ENCODE peak calls at places on chromosomes 1 and 21, in ten cellular contexts. Q, P, Y, I, K, X, E, A, R and U are unnamed samples.

GRCh38 chr1:236502972-236503639 is 20.7 kb upstream of the LGALS8 start:
- DNase-seq in R (no peak), Y (peak), P (peak), Q (peak), E (peak), K (peak), I (peak), X (peak), A (peak), U (no peak)

GRCh38 chr21:16046625-16047340 is 317.0 kb downstream of the USP25 start:
- DNase-seq in R (no peak), E (peak), Y (no peak), Q (no peak), A (no peak), K (no peak), X (no peak), P (peak), I (no peak), U (no peak)

GRCh38 chr1:50103615-50104081 is 5.1 kb upstream of the ELAVL4 start:
- DNase-seq in K (no peak), R (no peak), E (no peak), A (no peak), X (no peak), P (no peak), I (no peak), Q (no peak), Y (no peak), U (no peak)

GRCh38 chr1:168291222-168291824 is 10.6 kb downstream of the TBX19 start:
- DNase-seq in E (no peak), R (no peak), I (no peak), P (no peak), K (no peak), Q (no peak), X (no peak), Y (no peak), A (no peak), U (no peak)

GRCh38 chr1:216210081-216210480 is 213.2 kb downstream of the USH2A start:
- DNase-seq in Y (no peak), K (no peak), I (no peak), A (no peak), X (no peak), R (no peak), E (no peak), Q (no peak), P (no peak), U (no peak)

GRCh38 chr1:45510972-45511527 is 10.6 kb downstream of the PRDX1 start:
- DNase-seq in X (no peak), I (no peak), E (no peak), Q (no peak), K (no peak), Y (no peak), R (no peak), A (no peak), P (no peak), U (no peak)

GRCh38 chr1:5643360-5644090 is 348.7 kb downstream of the NPHP4 start:
- DNase-seq in I (no peak), P (no peak), Q (no peak), X (no peak), A (no peak), K (no peak), E (no peak), R (no peak), Y (no peak), U (no peak)

GRCh38 chr1:2595261-2595811 is 8.8 kb downstream of the PRXL2B start:
- DNase-seq in I (no peak), A (no peak), E (no peak), P (no peak), Y (peak), K (no peak), Q (no peak), R (no peak), X (no peak), U (no peak)

GRCh38 chr1:201218409-201218808 is 27.8 kb downstream of the IGFN1 start:
- DNase-seq in P (no peak), Q (no peak), R (no peak), A (no peak), Y (no peak), I (peak), X (no peak), E (no peak), K (no peak), U (no peak)

GRCh38 chr1:177884499-177885021 is 85.3 kb downstream of the SEC16B start:
- DNase-seq in P (peak), A (no peak), Q (no peak), I (no peak), K (no peak), X (no peak), Y (no peak), R (no peak), E (no peak), U (no peak)

GRCh38 chr1:227955808-227956207 is 8.1 kb upstream of the WNT9A start:
- DNase-seq in R (no peak), I (no peak), E (no peak), K (no peak), Q (no peak), X (no peak), Y (no peak), P (no peak), A (no peak), U (no peak)

GRCh38 chr21:16438761-16439160 is 709.0 kb downstream of the USP25 start:
- DNase-seq in A (no peak), P (no peak), R (no peak), Q (no peak), K (no peak), E (no peak), I (no peak), X (no peak), Y (no peak), U (no peak)

GRCh38 chr1:170682159-170682558 is 18.2 kb downstream of the PRRX1 start:
- DNase-seq in E (no peak), K (no peak), I (no peak), P (peak), Q (no peak), X (no peak), Y (no peak), A (no peak), R (no peak), U (no peak)

GRCh38 chr1:229364216-229365065 is 21.6 kb upstream of the CCSAP start:
- DNase-seq in I (no peak), P (no peak), E (no peak), A (no peak), Y (no peak), K (no peak), Q (no peak), R (no peak), X (no peak), U (no peak)

GRCh38 chr1:162389021-162389818 is 7.7 kb downstream of the C1orf226 start:
- DNase-seq in R (no peak), K (no peak), Y (no peak), I (no peak), A (no peak), E (peak), P (peak), Q (no peak), X (no peak), U (peak)

GRCh38 chr1:158161458-158161857 is 19.2 kb upstream of the CD1D start:
- DNase-seq in P (no peak), I (no peak), Y (no peak), E (no peak), A (no peak), X (no peak), K (no peak), Q (no peak), R (no peak), U (no peak)

GRCh38 chr1:223012176-223012788 is 130.8 kb downstream of the TLR5 start:
- DNase-seq in R (no peak), P (no peak), Q (no peak), K (no peak), A (no peak), X (no peak), E (no peak), Y (no peak), I (no peak), U (no peak)

GRCh38 chr1:93036672-93037071 is 42.4 kb upstream of the MTF2 start:
- DNase-seq in X (no peak), Y (no peak), E (no peak), Q (peak), R (no peak), K (no peak), P (no peak), A (no peak), I (no peak), U (no peak)

GRCh38 chr1:84774674-84775548 is 84.7 kb upstream of the SSX2IP start:
- DNase-seq in A (no peak), X (no peak), P (no peak), Y (no peak), I (no peak), E (no peak), R (no peak), K (no peak), Q (peak), U (no peak)

GRCh38 chr1:165592945-165593823 is 37.9 kb upstream of the MGST3 start:
- DNase-seq in A (peak), I (no peak), Y (peak), X (peak), K (peak), R (peak), P (peak), E (peak), Q (peak), U (peak)

GRCh38 chr1:214337536-214337935 is 56.6 kb downstream of the SMYD2 start:
- DNase-seq in I (no peak), P (peak), R (no peak), Y (no peak), Q (peak), X (no peak), E (peak), K (no peak), A (no peak), U (no peak)

GRCh38 chr1:20792177-20792576 is 5.1 kb upstream of the HP1BP3 start:
- DNase-seq in R (no peak), Q (peak), K (no peak), E (peak), Y (no peak), I (no peak), P (peak), X (no peak), A (no peak), U (no peak)

GRCh38 chr1:199290186-199290585 is 651.3 kb downstream of the PTPRC start:
- DNase-seq in A (no peak), I (no peak), K (no peak), E (no peak), Q (no peak), X (no peak), Y (no peak), R (no peak), P (peak), U (no peak)

GRCh38 chr21:35529141-35529863 is 480.2 kb upstream of the RUNX1 start:
- DNase-seq in Y (no peak), E (peak), R (no peak), K (no peak), I (no peak), X (no peak), P (no peak), Q (no peak), A (no peak), U (no peak)

GRCh38 chr1:158251160-158251559 is 3.1 kb upstream of the CD1A start:
- DNase-seq in I (no peak), K (no peak), A (no peak), Y (no peak), R (no peak), X (no peak), E (no peak), Q (no peak), P (no peak), U (no peak)

DNA sequence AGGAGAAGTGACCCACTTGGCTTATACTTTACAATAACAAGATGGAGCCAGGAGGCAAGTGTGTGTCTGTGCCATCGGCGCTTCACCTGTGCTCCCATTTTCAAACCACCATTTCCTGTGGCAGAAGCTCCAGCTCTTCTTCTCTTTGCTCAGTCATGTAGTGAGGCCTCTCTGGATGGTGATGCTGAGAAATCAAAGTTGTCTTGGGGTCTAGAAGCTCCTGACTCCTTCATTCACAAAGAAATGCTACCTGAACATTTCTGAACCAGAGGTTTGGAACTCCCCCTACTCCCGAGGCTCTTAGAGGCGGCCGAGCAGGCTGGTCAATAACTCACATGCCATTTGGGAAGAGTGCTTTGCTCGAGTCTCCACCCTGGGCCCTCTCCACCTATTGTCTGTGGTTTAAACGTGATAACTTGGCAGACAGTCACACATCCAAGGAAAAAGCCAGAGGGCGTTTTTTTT is 18.0 kb downstream of the SLAMF1 start:
- DNase-seq in P (no peak), I (no peak), Q (peak), K (no peak), E (no peak), Y (no peak), A (no peak), X (no peak), R (no peak), U (no peak)
- H3K4me3 ChIP-seq in P (no peak), I (no peak), Q (no peak), K (no peak), E (no peak), Y (no peak), A (no peak), X (no peak), R (no peak), U (no peak)

DNA sequence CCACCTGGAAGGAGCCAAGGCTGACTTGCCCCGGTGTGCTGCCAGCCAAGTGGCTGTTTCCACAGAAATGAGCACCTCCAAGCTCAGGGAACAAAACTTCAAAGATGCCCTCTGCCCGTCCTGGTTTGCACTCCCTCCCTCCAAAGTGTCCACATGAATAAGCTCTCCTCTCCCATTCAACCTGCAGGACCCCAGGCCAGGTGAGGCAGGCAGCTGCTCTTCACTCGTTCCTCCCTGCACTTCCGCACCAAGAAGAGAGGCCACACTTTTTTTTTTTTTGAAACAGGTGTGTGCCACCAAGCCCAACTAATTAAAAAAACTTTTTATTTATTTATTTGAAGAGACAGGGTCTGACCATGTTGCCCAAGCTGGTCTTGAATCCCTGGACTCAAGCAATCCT is 18.5 kb upstream of the CLIC4 start:
- DNase-seq in I (no peak), Y (no peak), R (no peak), K (no peak), P (no peak), X (no peak), A (no peak), Q (no peak), E (no peak), U (no peak)
- H3K27ac ChIP-seq in I (peak), Y (no peak), R (peak), K (peak), P (peak), X (no peak), A (peak), Q (no peak), E (no peak), U (no peak)

DNA sequence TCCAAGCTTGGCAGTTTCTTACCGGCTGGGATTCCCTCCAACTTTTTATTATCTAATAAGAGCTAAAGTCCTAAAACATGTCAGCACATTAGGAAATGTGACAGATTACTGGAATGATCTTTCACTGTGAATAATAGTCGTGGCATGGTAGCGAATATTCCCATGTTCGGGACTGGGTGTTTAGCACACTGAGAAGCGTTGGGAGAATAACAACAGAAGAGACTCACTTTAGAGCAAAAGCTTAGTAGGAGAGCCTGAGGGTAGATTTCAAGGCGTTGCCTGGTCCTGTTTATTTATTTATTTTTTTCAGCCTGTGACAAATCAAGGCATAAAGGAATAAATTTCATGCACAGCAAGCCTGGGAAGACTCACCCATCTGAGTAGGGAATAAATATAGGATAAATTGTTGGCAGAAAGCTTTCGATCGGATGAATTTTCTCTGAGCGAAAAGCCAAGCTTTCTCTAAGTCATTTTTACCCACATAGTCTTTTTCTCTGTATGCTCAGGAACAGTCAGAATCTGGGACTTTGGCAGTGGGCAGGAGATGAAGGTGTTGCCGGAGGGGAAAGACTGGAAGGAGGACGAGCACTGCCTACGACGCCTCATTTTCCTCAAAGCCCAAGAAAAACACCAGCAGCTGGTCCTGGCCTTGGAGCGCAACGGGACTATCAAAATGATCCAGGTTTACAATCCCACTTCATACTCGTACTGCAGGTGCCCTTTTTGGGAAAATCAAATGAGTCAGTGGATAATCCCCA is 97.1 kb downstream of the WDR64 start:
- DNase-seq in K (no peak), P (peak), Q (no peak), A (no peak), R (no peak), E (peak), I (no peak), X (no peak), Y (no peak), U (no peak)
- H3K4me3 ChIP-seq in K (peak), P (peak), Q (no peak), A (peak), R (no peak), E (no peak), I (peak), X (no peak), Y (peak), U (peak)

GRCh38 chr1:226690460-226690982 is 48.6 kb downstream of the ITPKB start:
- DNase-seq in E (no peak), Q (no peak), P (no peak), A (no peak), K (no peak), R (peak), I (no peak), Y (no peak), X (no peak), U (no peak)

GRCh38 chr1:226692067-226692792 is 46.9 kb downstream of the ITPKB start:
- DNase-seq in E (no peak), K (no peak), I (no peak), R (no peak), Y (no peak), X (no peak), A (no peak), P (no peak), Q (no peak), U (no peak)

GRCh38 chr1:226695335-226695900 is 43.7 kb downstream of the ITPKB start:
- DNase-seq in E (no peak), Q (no peak), Y (no peak), R (no peak), A (no peak), K (no peak), P (no peak), I (no peak), X (no peak), U (no peak)

GRCh38 chr1:226691257-226691656 is 47.8 kb downstream of the ITPKB start:
- DNase-seq in X (no peak), Y (no peak), A (no peak), Q (no peak), P (no peak), I (no peak), E (no peak), R (peak), K (no peak), U (no peak)

DNA sequence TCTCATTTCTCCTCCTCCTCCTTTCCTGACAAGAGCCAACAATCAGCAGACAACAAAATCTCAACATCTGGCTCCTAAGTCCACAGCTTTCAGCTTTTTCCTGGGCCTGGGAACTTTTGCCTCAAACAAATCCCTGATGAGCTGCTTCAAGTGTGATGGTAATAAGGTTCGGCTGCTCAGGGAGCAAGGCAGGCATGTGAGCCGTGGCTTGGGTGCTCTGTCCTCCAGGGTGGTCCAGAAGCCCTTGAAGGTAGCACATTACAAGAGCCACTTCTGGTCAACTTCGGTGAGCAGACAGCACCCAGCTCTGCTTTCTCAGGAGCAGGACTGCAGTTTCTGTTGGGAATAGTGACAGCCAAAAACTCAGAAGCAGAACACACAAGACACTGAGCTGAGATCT is 46.2 kb downstream of the ITPKB start:
- DNase-seq in Y (no peak), P (no peak), R (no peak), X (no peak), E (no peak), Q (no peak), K (no peak), I (no peak), A (no peak), U (no peak)
- H3K27ac ChIP-seq in Y (peak), P (no peak), R (no peak), X (no peak), E (no peak), Q (no peak), K (peak), I (peak), A (peak), U (no peak)

DNA sequence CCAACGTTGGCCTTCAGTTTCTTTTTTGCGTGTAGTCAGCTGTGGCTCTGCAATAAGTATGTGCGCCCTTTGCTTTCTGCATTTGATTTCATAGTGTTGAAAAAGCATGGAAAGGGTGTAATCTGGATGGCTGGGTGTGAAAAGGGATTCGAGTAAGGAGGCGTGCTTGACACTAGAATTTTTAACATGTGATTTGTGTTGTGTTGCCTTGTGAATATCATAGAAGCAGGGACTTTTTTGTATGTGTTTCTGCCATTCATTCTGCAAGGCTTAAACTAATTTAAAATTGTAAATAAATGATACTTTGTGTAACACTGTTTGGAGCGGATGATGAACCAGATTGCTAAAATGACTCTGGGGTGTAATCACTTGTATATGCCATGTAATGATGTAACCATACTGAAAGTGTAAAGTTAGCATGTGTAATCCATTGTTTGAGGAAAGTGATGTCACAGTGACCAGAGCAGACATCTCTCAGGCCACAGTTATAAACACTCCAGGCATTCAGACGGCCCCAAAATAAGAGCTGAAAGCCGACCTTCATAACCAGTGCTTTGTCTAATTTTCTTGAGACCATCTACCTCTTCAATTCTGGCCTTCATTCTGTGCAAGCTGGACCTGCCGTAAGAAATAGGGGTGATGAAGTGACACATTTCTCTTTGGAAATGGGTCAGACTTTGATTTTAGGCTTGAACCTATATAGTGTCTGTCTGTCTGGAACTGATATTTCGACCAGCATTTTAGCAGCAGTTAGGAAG is 616 bp downstream of the SH3BGR start:
- DNase-seq in K (no peak), Q (no peak), Y (no peak), R (no peak), I (no peak), E (peak), P (peak), X (no peak), A (no peak), U (no peak)
- H3K4me3 ChIP-seq in K (peak), Q (no peak), Y (peak), R (no peak), I (peak), E (no peak), P (no peak), X (peak), A (peak), U (peak)